ENCODE peak calls at places on chromosomes 3 and 15, in eight cellular contexts. W is NB4, B is caudate nucleus, R is RPMI7951, J is stromal cell of bone marrow, A is right cardiac atrium, M is AG10803, N is NCI-H345. U is an unnamed sample.

GRCh38 chr3:178170698-178171535 is 365.3 kb upstream of the KCNMB2 start:
- DNase-seq in W (peak), B (no peak), R (peak), J (peak), A (no peak), M (peak), N (no peak), U (no peak)

GRCh38 chr3:87318609-87319008 is 42.2 kb upstream of the POU1F1 start:
- DNase-seq in W (no peak), B (no peak), R (no peak), J (peak), A (no peak), M (no peak), N (no peak), U (no peak)

GRCh38 chr15:88090406-88091085 is 166.0 kb downstream of the NTRK3 start:
- DNase-seq in W (no peak), B (no peak), R (no peak), J (no peak), A (peak), M (no peak), N (no peak), U (no peak)

GRCh38 chr3:52532517-52532837 is 1.2 kb downstream of the NT5DC2 start:
- DNase-seq in W (peak), B (no peak), R (peak), J (no peak), A (peak), M (no peak), N (peak), U (no peak)

GRCh38 chr15:70923311-70924080 is 30.9 kb downstream of the LRRC49 start:
- DNase-seq in W (no peak), B (no peak), R (no peak), J (no peak), A (no peak), M (no peak), N (no peak), U (no peak)

GRCh38 chr3:36635731-36636130 is 128.6 kb downstream of the DCLK3 start:
- DNase-seq in W (no peak), B (no peak), R (peak), J (peak), A (no peak), M (peak), N (no peak), U (no peak)

GRCh38 chr3:42501321-42501680 is 1.1 kb upstream of the VIPR1 start:
- DNase-seq in W (no peak), B (no peak), R (no peak), J (no peak), A (no peak), M (no peak), N (no peak), U (no peak)

GRCh38 chr15:56957812-56958406 is 39.5 kb downstream of the TCF12 start:
- DNase-seq in W (no peak), B (no peak), R (no peak), J (no peak), A (no peak), M (no peak), N (no peak), U (no peak)

GRCh38 chr15:43376017-43376705 is 5.3 kb downstream of the TUBGCP4 start:
- DNase-seq in W (peak), B (no peak), R (peak), J (peak), A (peak), M (peak), N (peak), U (no peak)

GRCh38 chr3:126679831-126680677 is 24.0 kb upstream of the CHCHD6 start:
- DNase-seq in W (no peak), B (no peak), R (peak), J (no peak), A (no peak), M (no peak), N (no peak), U (no peak)

GRCh38 chr3:130950641-130951040 is 56.8 kb downstream of the ATP2C1 start:
- DNase-seq in W (no peak), B (no peak), R (no peak), J (no peak), A (no peak), M (peak), N (no peak), U (no peak)

GRCh38 chr3:72058493-72059081 is 273.6 kb upstream of the PROK2 start:
- DNase-seq in W (no peak), B (no peak), R (no peak), J (no peak), A (peak), M (no peak), N (no peak), U (peak)

GRCh38 chr15:65916041-65916663 is 46.9 kb downstream of the RAB11A start:
- DNase-seq in W (no peak), B (no peak), R (no peak), J (no peak), A (no peak), M (no peak), N (no peak), U (no peak)

GRCh38 chr3:120461416-120461815 is 10.6 kb upstream of the FSTL1 start:
- DNase-seq in W (no peak), B (no peak), R (peak), J (no peak), A (no peak), M (peak), N (no peak), U (no peak)

GRCh38 chr3:65265511-65265910 is 577.7 kb upstream of the ADAMTS9 start:
- DNase-seq in W (no peak), B (no peak), R (peak), J (no peak), A (no peak), M (no peak), N (no peak), U (no peak)

GRCh38 chr3:151926956-151927355 is 53.5 kb downstream of the SUCNR1 start:
- DNase-seq in W (no peak), B (no peak), R (peak), J (peak), A (no peak), M (peak), N (no peak), U (no peak)

GRCh38 chr3:72959336-72959735 is 37.3 kb upstream of the PPP4R2 start:
- DNase-seq in W (no peak), B (no peak), R (no peak), J (no peak), A (no peak), M (no peak), N (no peak), U (no peak)

GRCh38 chr3:72797773-72798543 is 50.3 kb downstream of the SHQ1 start:
- DNase-seq in W (no peak), B (no peak), R (peak), J (peak), A (peak), M (peak), N (peak), U (no peak)

GRCh38 chr3:107063351-107063750 is 313.9 kb upstream of the CCDC54 start:
- DNase-seq in W (no peak), B (no peak), R (peak), J (no peak), A (no peak), M (no peak), N (no peak), U (no peak)

U was measured in nucleus accumbens.